ENCODE peak calls at places on chromosome 14, in seven cellular contexts. G is H1, I is HCT116, N is GM12878, L is K562, X is HepG2, Y is SK-N-MC. B is an unnamed sample.

GRCh38 chr14:104602933-104603325 is 1.6 kb downstream of the TMEM179 start:
- DNase-seq in G (no peak), I (no peak), N (no peak), L (no peak), X (no peak), Y (no peak), B (no peak)

GRCh38 chr14:95255487-95255886 is 64.2 kb downstream of the CLMN start:
- DNase-seq in G (peak), I (peak), N (no peak), L (peak), X (no peak), Y (peak), B (peak)

GRCh38 chr14:33210304-33210703 is 271.6 kb downstream of the NPAS3 start:
- DNase-seq in G (peak), I (no peak), N (no peak), L (no peak), X (no peak), Y (no peak), B (peak)

GRCh38 chr14:72715215-72715909 is 178.5 kb downstream of the DPF3 start:
- DNase-seq in G (no peak), I (no peak), N (no peak), L (no peak), X (no peak), Y (no peak), B (no peak)

GRCh38 chr14:44833376-44833775 is 128.4 kb downstream of the KLHL28 start:
- DNase-seq in G (no peak), I (peak), N (no peak), L (no peak), X (no peak), Y (no peak), B (no peak)

GRCh38 chr14:94897092-94897491 is 127.2 kb upstream of the GSC start:
- DNase-seq in G (no peak), I (no peak), N (no peak), L (no peak), X (no peak), Y (no peak), B (no peak)

GRCh38 chr14:104712881-104713734 is 10.9 kb upstream of the ADSS1 start:
- DNase-seq in G (no peak), I (no peak), N (no peak), L (no peak), X (no peak), Y (no peak), B (no peak)

GRCh38 chr14:104333903-104334811 is 195.8 kb downstream of the KIF26A start:
- DNase-seq in G (no peak), I (no peak), N (no peak), L (no peak), X (no peak), Y (no peak), B (no peak)

GRCh38 chr14:51189600-51190376 is 50.3 kb upstream of the TMX1 start:
- DNase-seq in G (no peak), I (no peak), N (no peak), L (no peak), X (no peak), Y (no peak), B (no peak)

GRCh38 chr14:69039287-69039628 is 60.2 kb upstream of the ACTN1 start:
- DNase-seq in G (no peak), I (peak), N (no peak), L (no peak), X (peak), Y (no peak), B (peak)

GRCh38 chr14:83706555-83706954 is 1823.4 kb upstream of the FLRT2 start:
- DNase-seq in G (peak), I (no peak), N (no peak), L (no peak), X (no peak), Y (no peak), B (peak)

GRCh38 chr14:26860111-26860510 is 262.3 kb upstream of the NOVA1 start:
- DNase-seq in G (no peak), I (no peak), N (no peak), L (no peak), X (no peak), Y (no peak), B (no peak)

GRCh38 chr14:30078827-30079402 is 151.3 kb upstream of the PRKD1 start:
- DNase-seq in G (no peak), I (no peak), N (no peak), L (no peak), X (no peak), Y (no peak), B (no peak)

GRCh38 chr14:33505963-33506329 is 444.9 kb downstream of the EGLN3 start:
- DNase-seq in G (no peak), I (no peak), N (no peak), L (no peak), X (no peak), Y (no peak), B (no peak)

GRCh38 chr14:36313898-36314297 is 6.5 kb downstream of the MBIP start:
- DNase-seq in G (no peak), I (no peak), N (no peak), L (no peak), X (peak), Y (no peak), B (no peak)

GRCh38 chr14:93956514-93957332 is 19.6 kb downstream of the ASB2 start:
- DNase-seq in G (no peak), I (no peak), N (no peak), L (no peak), X (no peak), Y (no peak), B (no peak)

GRCh38 chr14:32083789-32084188 is 6.7 kb downstream of the ARHGAP5 start:
- DNase-seq in G (no peak), I (no peak), N (no peak), L (no peak), X (peak), Y (no peak), B (no peak)

GRCh38 chr14:31265701-31266398 is 58.3 kb upstream of the HECTD1 start:
- DNase-seq in G (no peak), I (no peak), N (no peak), L (no peak), X (peak), Y (no peak), B (no peak)

GRCh38 chr14:54440037-54440436 is 1.1 kb downstream of the CNIH1 start:
- DNase-seq in G (no peak), I (no peak), N (no peak), L (no peak), X (no peak), Y (no peak), B (peak)

GRCh38 chr14:100067481-100067880 is 2.3 kb downstream of the EVL start:
- DNase-seq in G (no peak), I (no peak), N (no peak), L (no peak), X (no peak), Y (no peak), B (no peak)

GRCh38 chr14:65860956-65861631 is 448.6 kb downstream of the FUT8 start:
- DNase-seq in G (no peak), I (no peak), N (no peak), L (no peak), X (no peak), Y (no peak), B (no peak)

GRCh38 chr14:39988939-39989338 is 556.7 kb upstream of the FBXO33 start:
- DNase-seq in G (no peak), I (peak), N (no peak), L (no peak), X (peak), Y (peak), B (no peak)

GRCh38 chr14:33986804-33987203 is 35.9 kb upstream of the EGLN3 start:
- DNase-seq in G (no peak), I (peak), N (no peak), L (no peak), X (no peak), Y (no peak), B (peak)

GRCh38 chr14:77458249-77458950 is 507 bp downstream of the AHSA1 start:
- DNase-seq in G (no peak), I (no peak), N (no peak), L (peak), X (peak), Y (no peak), B (no peak)

GRCh38 chr14:84410344-84410743 is 1119.6 kb upstream of the FLRT2 start:
- DNase-seq in G (no peak), I (no peak), N (no peak), L (no peak), X (no peak), Y (no peak), B (no peak)

GRCh38 chr14:18688346-18688745 is 87.4 kb downstream of the OR11H12 start:
- DNase-seq in G (no peak), I (no peak), N (no peak), L (no peak), X (no peak), Y (no peak), B (no peak)

GRCh38 chr14:94321421-94322271 is 1.5 kb downstream of the SERPINA6 start:
- DNase-seq in G (no peak), I (no peak), N (no peak), L (no peak), X (no peak), Y (no peak), B (no peak)

GRCh38 chr14:47919334-47919846 is 244.0 kb upstream of the MDGA2 start:
- DNase-seq in G (no peak), I (no peak), N (no peak), L (no peak), X (no peak), Y (no peak), B (no peak)

GRCh38 chr14:41868396-41868795 is 261.7 kb downstream of the LRFN5 start:
- DNase-seq in G (no peak), I (no peak), N (no peak), L (no peak), X (no peak), Y (no peak), B (no peak)

GRCh38 chr14:98950356-98950895 is 321.6 kb downstream of the BCL11B start:
- DNase-seq in G (no peak), I (no peak), N (no peak), L (no peak), X (no peak), Y (no peak), B (no peak)

GRCh38 chr14:39015360-39015961 is 87.6 kb downstream of the SEC23A start:
- DNase-seq in G (no peak), I (peak), N (no peak), L (peak), X (peak), Y (peak), B (peak)

GRCh38 chr14:71918955-71919354 is 13.3 kb upstream of the RGS6 start:
- DNase-seq in G (peak), I (no peak), N (no peak), L (no peak), X (no peak), Y (peak), B (no peak)

GRCh38 chr14:66070542-66071319 is 415.4 kb upstream of the CCDC196 start:
- DNase-seq in G (peak), I (peak), N (no peak), L (peak), X (peak), Y (no peak), B (peak)

GRCh38 chr14:73612339-73613045 is at the start of gene ACOT6:
- DNase-seq in G (peak), I (peak), N (no peak), L (peak), X (peak), Y (no peak), B (peak)

GRCh38 chr14:70096866-70097265 is 91.9 kb downstream of the SLC8A3 start:
- DNase-seq in G (no peak), I (no peak), N (no peak), L (no peak), X (peak), Y (no peak), B (peak)

GRCh38 chr14:55075628-55076027 is 24.2 kb downstream of the MAPK1IP1L start:
- DNase-seq in G (no peak), I (no peak), N (no peak), L (no peak), X (no peak), Y (no peak), B (no peak)

GRCh38 chr14:25069889-25070288 is 19.9 kb upstream of the STXBP6 start:
- DNase-seq in G (no peak), I (no peak), N (no peak), L (no peak), X (no peak), Y (no peak), B (no peak)

GRCh38 chr14:98819132-98819866 is 452.7 kb downstream of the BCL11B start:
- DNase-seq in G (peak), I (no peak), N (no peak), L (no peak), X (no peak), Y (no peak), B (no peak)

GRCh38 chr14:69504775-69505174 is 20.2 kb downstream of the PLEKHD1 start:
- DNase-seq in G (no peak), I (no peak), N (no peak), L (no peak), X (no peak), Y (no peak), B (no peak)

GRCh38 chr14:102557434-102558226 is 34.8 kb upstream of the RCOR1 start:
- DNase-seq in G (no peak), I (no peak), N (no peak), L (no peak), X (no peak), Y (no peak), B (no peak)

GRCh38 chr14:102558566-102558965 is 33.9 kb upstream of the RCOR1 start:
- DNase-seq in G (no peak), I (no peak), N (no peak), L (no peak), X (no peak), Y (no peak), B (no peak)

GRCh38 chr14:102560436-102561261 is 31.8 kb upstream of the RCOR1 start:
- DNase-seq in G (no peak), I (no peak), N (no peak), L (no peak), X (no peak), Y (no peak), B (no peak)

GRCh38 chr14:102556098-102556677 is 36.3 kb upstream of the RCOR1 start:
- DNase-seq in G (no peak), I (no peak), N (no peak), L (no peak), X (no peak), Y (no peak), B (no peak)

DNA sequence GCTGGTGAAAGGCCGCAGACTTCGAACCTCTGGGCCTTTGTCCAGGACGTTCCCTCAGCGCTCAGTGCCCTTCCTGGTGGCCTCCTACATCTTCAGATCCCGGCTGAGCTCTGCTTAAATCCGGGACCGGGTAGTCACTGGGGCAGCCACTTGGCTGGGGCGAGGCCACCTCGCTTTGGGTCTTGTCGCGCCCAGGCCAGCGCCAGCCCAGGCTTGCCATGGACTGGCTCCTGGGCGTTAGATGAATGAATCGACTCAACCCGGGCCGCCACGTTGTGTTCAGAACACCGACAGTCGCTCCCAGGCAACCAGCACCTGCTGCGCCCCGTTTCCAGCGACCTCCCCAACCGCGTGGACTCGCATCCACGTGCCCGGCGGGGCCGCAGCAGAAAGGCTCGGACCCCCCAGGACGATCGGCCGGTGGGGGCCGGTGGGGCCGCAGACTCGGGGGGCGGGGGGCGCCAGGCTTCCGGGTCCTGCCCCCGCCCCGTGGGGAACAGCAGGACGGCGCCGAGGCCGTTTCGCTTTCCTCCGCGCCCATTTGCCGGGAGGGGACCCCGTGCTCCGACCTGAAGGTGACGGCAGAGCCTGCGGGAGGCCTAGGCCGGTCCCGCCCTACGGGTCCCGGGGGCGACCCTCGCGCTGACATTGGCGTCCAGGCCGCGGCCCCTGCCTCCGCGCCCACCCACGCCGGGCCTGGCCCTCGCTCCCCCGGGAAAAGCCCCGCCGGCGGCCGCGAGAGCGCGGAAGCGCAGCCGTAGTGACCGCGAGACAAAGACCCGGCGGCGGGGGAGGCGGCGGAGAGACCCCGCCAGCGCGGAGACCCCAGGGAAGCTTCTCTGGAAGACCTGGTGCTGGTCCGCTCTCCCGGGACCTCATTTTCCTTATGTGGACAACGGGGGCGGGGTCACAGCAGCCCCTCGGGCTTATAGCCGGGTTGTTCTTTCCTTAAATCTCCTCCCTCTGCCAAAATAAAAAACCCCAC is 37.3 kb upstream of the RCOR1 start:
- DNase-seq in G (peak), I (no peak), N (no peak), L (no peak), X (no peak), Y (no peak), B (peak)
- TF ChIP-seq EZH2 in G (no peak), I (no peak), N (no peak), L (no peak), X (no peak), Y (no peak), B (no peak)

DNA sequence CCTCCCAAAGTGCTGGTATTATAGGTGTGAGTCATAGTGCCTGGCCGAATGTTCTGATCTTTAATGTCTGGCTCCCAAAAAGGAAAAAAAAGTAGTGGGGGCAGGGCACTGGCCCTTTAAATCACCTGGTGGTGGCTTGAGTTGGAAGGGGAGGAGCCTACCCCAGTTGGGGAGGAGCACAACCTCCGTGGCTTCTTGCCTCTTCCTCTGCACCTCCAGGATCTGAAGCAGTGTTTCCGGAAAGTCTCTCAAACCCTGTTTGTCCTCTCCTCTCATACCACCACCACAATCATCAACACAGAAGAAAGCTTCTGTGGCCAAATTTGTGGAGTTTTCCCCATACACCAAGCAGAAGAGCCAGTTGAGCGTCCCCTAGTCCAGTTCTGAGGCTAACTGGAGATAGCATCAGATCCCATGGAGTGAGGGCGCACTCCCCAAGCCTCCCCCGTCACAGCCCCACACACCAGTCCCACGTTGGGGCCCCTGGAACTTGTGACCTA is 24.3 kb upstream of the RCOR1 start:
- DNase-seq in G (no peak), I (peak), N (no peak), L (peak), X (peak), Y (no peak), B (no peak)
- TF ChIP-seq POLR2AphosphoS5 in G (no peak), I (peak), N (no peak), L (peak), X (peak), Y (no peak), B (no peak)

DNA sequence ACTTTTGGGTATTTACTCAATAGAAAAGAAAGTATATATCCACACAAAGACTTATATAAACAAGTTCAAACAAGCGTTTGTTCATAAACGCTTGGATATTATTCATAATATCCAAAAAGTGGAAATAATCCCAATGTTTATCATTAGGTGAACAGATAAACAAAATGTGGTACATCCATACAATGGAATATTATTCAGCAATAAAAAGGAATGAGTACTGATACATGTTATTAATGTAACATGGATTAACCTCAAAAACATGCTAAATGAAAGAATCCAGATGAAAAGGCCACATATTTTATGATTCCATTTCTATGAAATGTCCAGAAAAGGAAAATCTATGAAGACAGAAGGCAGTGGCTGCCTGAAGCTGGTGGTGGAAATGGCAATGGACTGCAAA is 16.8 kb upstream of the MYH7 start:
- DNase-seq in G (no peak), I (no peak), N (no peak), L (no peak), X (no peak), Y (no peak), B (no peak)
- H3K9ac ChIP-seq in G (no peak), I (no peak), N (no peak), L (no peak), X (no peak), Y (no peak), B (no peak)

DNA sequence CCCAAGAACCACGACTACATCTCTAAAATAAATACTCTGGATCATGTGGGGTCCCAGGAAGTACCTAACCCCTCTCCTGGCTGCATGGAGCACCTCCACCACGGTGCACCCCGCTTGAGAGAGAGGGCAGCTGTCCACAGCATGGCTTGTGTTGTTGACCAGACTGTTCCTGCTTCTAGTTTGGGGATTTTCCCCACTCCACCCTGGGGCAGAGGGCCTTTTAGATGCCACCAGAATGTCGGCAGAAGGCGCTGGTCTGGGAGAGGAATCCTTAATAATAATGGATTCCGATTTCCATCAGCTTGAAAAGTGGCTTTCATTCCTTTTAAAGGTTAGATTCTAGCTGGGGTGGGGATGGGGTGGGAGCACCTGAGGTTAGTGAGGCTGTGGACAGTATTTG is 1.7 kb downstream of the ESRRB start:
- DNase-seq in G (no peak), I (no peak), N (no peak), L (no peak), X (no peak), Y (no peak), B (no peak)
- TF ChIP-seq EZH2 in G (no peak), I (no peak), N (no peak), L (no peak), X (no peak), Y (no peak), B (no peak)

GRCh38 chr14:67853748-67854147 is 34.2 kb downstream of the RAD51B start:
- DNase-seq in G (no peak), I (no peak), N (no peak), L (no peak), X (no peak), Y (no peak), B (no peak)
- TF ChIP-seq POLR2AphosphoS5 in G (no peak), I (no peak), N (no peak), L (no peak), X (no peak), Y (no peak), B (no peak)

GRCh38 chr14:62280366-62280765 is 518.1 kb downstream of the SNAPC1 start:
- DNase-seq in G (no peak), I (no peak), N (no peak), L (no peak), X (no peak), Y (no peak), B (no peak)

GRCh38 chr14:62289471-62289870 is 527.3 kb downstream of the SNAPC1 start:
- DNase-seq in G (no peak), I (no peak), N (no peak), L (no peak), X (no peak), Y (no peak), B (no peak)

GRCh38 chr14:62283837-62284236 is 521.6 kb downstream of the SNAPC1 start:
- DNase-seq in G (no peak), I (no peak), N (no peak), L (no peak), X (no peak), Y (no peak), B (no peak)
- H3K9ac ChIP-seq in G (no peak), I (no peak), N (no peak), L (no peak), X (no peak), Y (no peak), B (no peak)